ENCODE peak calls at places on chromosomes 11 and 22, in six cellular contexts. X is transverse colon, E is AG04450, J is right lobe of liver, Q is epithelial cell of proximal tubule, B is foreskin fibroblast. U is an unnamed sample.

GRCh38 chr22:50317178-50317577 is 9.6 kb downstream of the DENND6B start:
- DNase-seq in B (no peak), J (no peak), E (no peak), Q (no peak), X (no peak), U (no peak)

GRCh38 chr22:37178350-37179125 is 9.5 kb downstream of the C1QTNF6 start:
- DNase-seq in Q (no peak), B (peak; percentile 69), E (no peak), X (peak; percentile 76), J (peak; percentile 69), U (no peak)

GRCh38 chr11:125569913-125570621 is 790 bp downstream of the EI24 start:
- DNase-seq in B (peak; percentile 33), J (no peak), E (no peak), Q (no peak), X (no peak), U (no peak)

GRCh38 chr22:20628081-20628939 is 120.9 kb downstream of the MED15 start:
- DNase-seq in J (no peak), B (no peak), X (no peak), Q (no peak), E (no peak), U (no peak)

GRCh38 chr22:30985561-30986208 is 16.6 kb downstream of the TUG1 start:
- DNase-seq in Q (no peak), E (no peak), X (no peak), B (no peak), J (no peak), U (no peak)

GRCh38 chr11:23555085-23555484 is 694.8 kb upstream of the CCDC179 start:
- DNase-seq in B (peak; percentile 71), E (no peak), X (no peak), Q (no peak), J (no peak), U (peak; percentile 48)

GRCh38 chr11:123702137-123702536 is 39.3 kb downstream of the ZNF202 start:
- DNase-seq in Q (no peak), E (no peak), B (no peak), X (no peak), J (no peak), U (no peak)

GRCh38 chr11:75813622-75814039 is 1.4 kb upstream of the UVRAG start:
- DNase-seq in J (no peak), Q (no peak), E (no peak), B (peak; percentile 28), X (no peak), U (no peak)

GRCh38 chr11:116657842-116658825 is 114.7 kb downstream of the BUD13 start:
- DNase-seq in Q (no peak), J (no peak), B (no peak), X (no peak), E (no peak), U (no peak)

GRCh38 chr11:49995559-49995958 is 13.2 kb upstream of the OR4C12 start:
- DNase-seq in E (no peak), B (peak; percentile 25), J (no peak), Q (peak; percentile 15), X (no peak), U (no peak)

GRCh38 chr11:131689049-131689925 is 318.9 kb downstream of the NTM start:
- DNase-seq in J (no peak), X (no peak), Q (no peak), E (no peak), B (no peak), U (no peak)

GRCh38 chr22:20283674-20284066 is 15.6 kb upstream of the RTN4R start:
- DNase-seq in J (no peak), Q (no peak), E (no peak), B (no peak), X (no peak), U (no peak)

GRCh38 chr11:119077839-119078238 is 6.8 kb upstream of the HMBS start:
- DNase-seq in X (no peak), Q (no peak), J (no peak), E (no peak), B (no peak), U (no peak)

GRCh38 chr11:103112364-103112763 is 3.1 kb downstream of the DYNC2H1 start:
- DNase-seq in X (no peak), E (no peak), J (no peak), B (peak; percentile 7), Q (no peak), U (no peak)

GRCh38 chr22:41668971-41669911 is 19.4 kb downstream of the SNU13 start:
- DNase-seq in B (peak; percentile 84), E (peak; percentile 39), J (no peak), Q (no peak), X (no peak), U (peak; percentile 65)

GRCh38 chr11:2651826-2652237 is 48.0 kb downstream of the KCNQ1OT1 start:
- DNase-seq in Q (no peak), E (no peak), X (no peak), J (no peak), B (no peak), U (no peak)

GRCh38 chr11:10683429-10683828 is 10.1 kb downstream of the IRAG1 start:
- DNase-seq in J (no peak), E (no peak), X (no peak), B (no peak), Q (no peak), U (no peak)

GRCh38 chr11:5992604-5993251 is 5.9 kb upstream of the OR52L1 start:
- DNase-seq in B (peak; percentile 0), Q (no peak), X (no peak), J (no peak), E (no peak), U (no peak)

GRCh38 chr11:19506803-19507466 is 205.7 kb upstream of the NAV2 start:
- DNase-seq in Q (no peak), B (no peak), E (no peak), X (no peak), J (no peak), U (no peak)

GRCh38 chr22:36332623-36333331 is 55.0 kb downstream of the MYH9 start:
- DNase-seq in X (peak; percentile 55), Q (no peak), J (no peak), E (no peak), B (peak; percentile 67), U (no peak)

GRCh38 chr11:6634534-6634933 is 15.3 kb upstream of the TPP1 start:
- DNase-seq in E (no peak), J (no peak), B (no peak), X (no peak), Q (no peak), U (no peak)

GRCh38 chr11:47107709-47108108 is 69.0 kb downstream of the ARFGAP2 start:
- DNase-seq in B (no peak), Q (no peak), E (no peak), X (no peak), J (no peak), U (no peak)

GRCh38 chr22:27719535-27720227 is 81.9 kb downstream of the MN1 start:
- DNase-seq in X (no peak), B (peak; percentile 54), Q (no peak), E (no peak), J (no peak), U (no peak)

GRCh38 chr11:113159967-113160621 is 154.3 kb upstream of the TTC12 start:
- DNase-seq in J (no peak), Q (no peak), E (no peak), B (no peak), X (no peak), U (no peak)

GRCh38 chr11:86687083-86687799 is 14.8 kb upstream of the ME3 start:
- DNase-seq in X (no peak), B (no peak), E (no peak), J (no peak), Q (no peak), U (no peak)

GRCh38 chr22:44154431-44154942 is 26.2 kb upstream of the PARVG start:
- DNase-seq in J (no peak), X (no peak), E (no peak), B (no peak), Q (no peak), U (no peak)

GRCh38 chr22:46501701-46502100 is 35.7 kb downstream of the CELSR1 start:
- DNase-seq in E (peak; percentile 10), Q (peak; percentile 78), B (peak; percentile 48), J (no peak), X (no peak), U (peak; percentile 59)

GRCh38 chr22:23215294-23216204 is 35.2 kb downstream of the BCR start:
- DNase-seq in X (no peak), E (no peak), Q (no peak), J (peak; percentile 2), B (peak; percentile 72), U (no peak)
- H3K4me3 ChIP-seq in X (no peak overlapping the region), E (no peak overlapping the region), Q (no peak overlapping the region), J (no peak overlapping the region), B (no peak overlapping the region), U (no peak overlapping the region)

DNA sequence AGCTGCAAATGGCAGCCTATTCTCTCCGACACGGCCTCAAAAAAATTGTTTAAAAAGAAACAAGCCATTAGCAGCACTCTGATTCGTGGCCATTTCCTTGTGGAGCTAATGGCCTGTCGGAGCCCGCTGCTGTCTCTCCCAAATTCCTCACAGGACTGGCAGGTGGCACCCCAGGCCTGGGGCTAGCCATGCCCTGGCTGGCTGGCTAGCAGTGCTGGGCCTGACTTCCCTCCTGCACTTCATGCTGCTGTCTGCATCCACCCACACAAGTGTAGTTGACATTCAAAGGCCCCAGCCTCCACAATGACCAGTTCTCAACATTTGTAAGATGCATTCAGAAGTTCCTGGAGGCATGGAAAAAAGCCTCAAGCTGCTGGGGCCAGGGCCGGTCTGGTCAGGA is 61.5 kb downstream of the SMCO4 start:
- DNase-seq in X (no peak), E (no peak), B (no peak), J (peak; percentile 75), Q (no peak), U (no peak)
- TF ChIP-seq CTCF in X (no peak), E (no peak), B (no peak), J (peak; percentile 32), Q (peak; percentile 42), U (no peak)

DNA sequence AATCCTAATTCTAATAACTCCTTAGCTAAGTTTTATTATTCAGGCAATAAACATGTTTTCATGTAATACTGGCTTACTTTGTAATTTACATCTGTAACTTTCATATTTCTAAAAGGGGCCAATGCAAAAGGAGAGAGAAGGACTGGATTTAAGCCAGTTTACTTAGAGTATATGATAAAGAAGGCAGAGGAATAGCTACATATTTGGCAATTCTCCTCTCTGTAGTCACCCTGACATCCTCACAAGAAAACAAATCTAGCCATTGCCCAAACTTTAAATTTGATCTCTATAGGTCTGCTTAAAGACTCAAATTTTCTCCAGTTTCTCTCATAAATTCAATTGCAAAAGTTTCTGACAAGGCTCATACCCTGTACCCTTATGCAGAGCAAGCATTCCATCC is 2.1 kb downstream of the FIBIN start:
- DNase-seq in X (no peak), J (no peak), Q (no peak), E (no peak), B (peak; percentile 36), U (no peak)
- H3K4me3 ChIP-seq in X (peak overlapping the region; percentile 45), J (no peak overlapping the region), Q (peak overlapping the region; percentile 67), E (peak overlapping the region; percentile 80), B (peak overlapping the region; percentile 76), U (peak overlapping the region; percentile 75)

DNA sequence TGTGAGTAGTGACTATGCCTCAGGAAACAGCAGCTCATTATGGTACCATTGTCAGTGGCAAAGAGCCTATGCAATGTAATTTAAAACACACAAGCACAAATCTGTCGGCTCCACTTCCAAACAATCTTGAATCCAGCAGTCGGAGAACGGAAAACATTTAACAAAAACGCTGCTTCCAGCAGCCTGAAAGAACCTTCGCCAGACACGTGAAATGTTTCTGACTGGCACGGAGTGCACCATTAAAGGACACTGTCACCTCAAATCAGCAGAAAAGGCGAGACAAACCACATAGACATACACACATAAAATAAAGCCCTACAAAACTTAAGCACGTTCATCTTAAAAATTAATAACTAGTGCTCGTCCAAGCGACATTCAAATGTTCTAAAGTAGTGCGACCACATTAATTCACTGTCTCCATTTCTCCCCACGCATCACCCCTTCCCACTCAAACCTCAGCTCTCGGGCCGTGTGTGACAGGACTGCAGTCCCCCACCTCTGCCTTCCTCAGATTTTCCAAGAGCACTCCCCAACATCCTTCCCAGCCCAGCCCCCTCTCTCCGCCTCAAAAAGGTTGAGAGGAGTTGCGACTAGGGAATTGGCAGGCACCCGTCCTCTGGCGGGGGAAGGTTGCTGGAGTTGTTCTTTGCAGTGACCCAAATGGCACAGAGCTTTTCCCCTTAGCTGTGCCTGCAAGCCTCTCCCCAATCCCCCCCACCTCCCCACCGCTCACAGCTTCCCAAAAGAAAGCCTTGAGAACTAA is 638 bp downstream of the RAB30 start:
- DNase-seq in B (peak; percentile 50), J (peak; percentile 60), E (no peak), Q (no peak), X (peak; percentile 49), U (no peak)
- TF ChIP-seq CTCF in B (no peak), J (no peak), E (no peak), Q (no peak), X (no peak), U (no peak)

U was measured in BJ.